ENCODE peak calls at places on chromosome 3, in ten cellular contexts. One of them, this sample, is unnamed.
A peak's percentile ranks its signal among the peaks of the same experiment; 100 is the strongest.

GRCh38 chr3:8095724-8096123 is 405.9 kb upstream of the LMCD1 start:
- DNase-seq in GM19239: no peak
- DNase-seq in WTC11: peak; percentile 53
- DNase-seq in midbrain: no peak
- DNase-seq in neural progenitor cell: peak; percentile 60
- DNase-seq in naive thymus-derived CD4-positive, alpha-beta T cell: no peak
- DNase-seq in activated naive CD8-positive, alpha-beta T cell treated with anti-CD3 and anti-CD28 coated beads, Interleukin-2, amount 50 U/mL, for 24 hours: no peak
- DNase-seq in GM18507: no peak
- DNase-seq in activated naive CD4-positive, alpha-beta T cell: no peak
- DNase-seq in adipocyte: no peak
- DNase-seq in this sample: no peak

GRCh38 chr3:112623717-112624116 is 17.2 kb downstream of the CCDC80 start:
- DNase-seq in GM19239: no peak
- DNase-seq in WTC11: no peak
- DNase-seq in midbrain: no peak
- DNase-seq in neural progenitor cell: no peak
- DNase-seq in naive thymus-derived CD4-positive, alpha-beta T cell: no peak
- DNase-seq in activated naive CD8-positive, alpha-beta T cell treated with anti-CD3 and anti-CD28 coated beads, Interleukin-2, amount 50 U/mL, for 24 hours: no peak
- DNase-seq in GM18507: no peak
- DNase-seq in activated naive CD4-positive, alpha-beta T cell: no peak
- DNase-seq in adipocyte: no peak
- DNase-seq in this sample: no peak

GRCh38 chr3:120177151-120177550 is 82.9 kb upstream of the GSK3B start:
- DNase-seq in GM19239: no peak
- DNase-seq in WTC11: peak; percentile 13
- DNase-seq in midbrain: no peak
- DNase-seq in neural progenitor cell: no peak
- DNase-seq in naive thymus-derived CD4-positive, alpha-beta T cell: no peak
- DNase-seq in activated naive CD8-positive, alpha-beta T cell treated with anti-CD3 and anti-CD28 coated beads, Interleukin-2, amount 50 U/mL, for 24 hours: no peak
- DNase-seq in GM18507: no peak
- DNase-seq in activated naive CD4-positive, alpha-beta T cell: no peak
- DNase-seq in adipocyte: peak; percentile 86
- DNase-seq in this sample: no peak

GRCh38 chr3:107283948-107284347 is 93.3 kb upstream of the CCDC54 start:
- DNase-seq in GM19239: no peak
- DNase-seq in WTC11: no peak
- DNase-seq in midbrain: no peak
- DNase-seq in neural progenitor cell: peak; percentile 20
- DNase-seq in naive thymus-derived CD4-positive, alpha-beta T cell: no peak
- DNase-seq in activated naive CD8-positive, alpha-beta T cell treated with anti-CD3 and anti-CD28 coated beads, Interleukin-2, amount 50 U/mL, for 24 hours: no peak
- DNase-seq in GM18507: no peak
- DNase-seq in activated naive CD4-positive, alpha-beta T cell: no peak
- DNase-seq in adipocyte: no peak
- DNase-seq in this sample: no peak

GRCh38 chr3:141243295-141243707 is 11.7 kb downstream of the PXYLP1 start:
- DNase-seq in GM19239: no peak
- DNase-seq in WTC11: no peak
- DNase-seq in midbrain: no peak
- DNase-seq in neural progenitor cell: no peak
- DNase-seq in naive thymus-derived CD4-positive, alpha-beta T cell: no peak
- DNase-seq in activated naive CD8-positive, alpha-beta T cell treated with anti-CD3 and anti-CD28 coated beads, Interleukin-2, amount 50 U/mL, for 24 hours: peak; percentile 74
- DNase-seq in GM18507: no peak
- DNase-seq in activated naive CD4-positive, alpha-beta T cell: peak; percentile 64
- DNase-seq in adipocyte: peak; percentile 8
- DNase-seq in this sample: no peak

GRCh38 chr3:10937141-10937825 is 55.3 kb upstream of the SLC6A1 start:
- DNase-seq in GM19239: no peak
- DNase-seq in WTC11: no peak
- DNase-seq in midbrain: no peak
- DNase-seq in neural progenitor cell: no peak
- DNase-seq in naive thymus-derived CD4-positive, alpha-beta T cell: no peak
- DNase-seq in activated naive CD8-positive, alpha-beta T cell treated with anti-CD3 and anti-CD28 coated beads, Interleukin-2, amount 50 U/mL, for 24 hours: no peak
- DNase-seq in GM18507: no peak
- DNase-seq in activated naive CD4-positive, alpha-beta T cell: no peak
- DNase-seq in adipocyte: no peak
- DNase-seq in this sample: no peak

GRCh38 chr3:134473868-134474546 is 11.8 kb downstream of the ANAPC13 start:
- DNase-seq in GM19239: no peak
- DNase-seq in WTC11: peak; percentile 78
- DNase-seq in midbrain: peak; percentile 89
- DNase-seq in neural progenitor cell: peak; percentile 92
- DNase-seq in naive thymus-derived CD4-positive, alpha-beta T cell: peak; percentile 50
- DNase-seq in activated naive CD8-positive, alpha-beta T cell treated with anti-CD3 and anti-CD28 coated beads, Interleukin-2, amount 50 U/mL, for 24 hours: peak; percentile 80
- DNase-seq in GM18507: no peak
- DNase-seq in activated naive CD4-positive, alpha-beta T cell: peak; percentile 67
- DNase-seq in adipocyte: peak; percentile 97
- DNase-seq in this sample: peak; percentile 90

GRCh38 chr3:193795062-193795690 is 202.2 kb downstream of the OPA1 start:
- DNase-seq in GM19239: no peak
- DNase-seq in WTC11: no peak
- DNase-seq in midbrain: no peak
- DNase-seq in neural progenitor cell: no peak
- DNase-seq in naive thymus-derived CD4-positive, alpha-beta T cell: no peak
- DNase-seq in activated naive CD8-positive, alpha-beta T cell treated with anti-CD3 and anti-CD28 coated beads, Interleukin-2, amount 50 U/mL, for 24 hours: no peak
- DNase-seq in GM18507: no peak
- DNase-seq in activated naive CD4-positive, alpha-beta T cell: no peak
- DNase-seq in adipocyte: no peak
- DNase-seq in this sample: no peak

GRCh38 chr3:45582407-45582806 is 12.1 kb upstream of the LIMD1 start:
- DNase-seq in GM19239: no peak
- DNase-seq in WTC11: no peak
- DNase-seq in midbrain: no peak
- DNase-seq in neural progenitor cell: no peak
- DNase-seq in naive thymus-derived CD4-positive, alpha-beta T cell: no peak
- DNase-seq in activated naive CD8-positive, alpha-beta T cell treated with anti-CD3 and anti-CD28 coated beads, Interleukin-2, amount 50 U/mL, for 24 hours: no peak
- DNase-seq in GM18507: no peak
- DNase-seq in activated naive CD4-positive, alpha-beta T cell: no peak
- DNase-seq in adipocyte: no peak
- DNase-seq in this sample: no peak

GRCh38 chr3:118884748-118885206 is 149.9 kb downstream of the IGSF11 start:
- DNase-seq in GM19239: peak; percentile 7
- DNase-seq in WTC11: peak; percentile 73
- DNase-seq in midbrain: peak; percentile 85
- DNase-seq in neural progenitor cell: peak; percentile 76
- DNase-seq in naive thymus-derived CD4-positive, alpha-beta T cell: peak; percentile 59
- DNase-seq in activated naive CD8-positive, alpha-beta T cell treated with anti-CD3 and anti-CD28 coated beads, Interleukin-2, amount 50 U/mL, for 24 hours: peak; percentile 80
- DNase-seq in GM18507: peak; percentile 2
- DNase-seq in activated naive CD4-positive, alpha-beta T cell: peak; percentile 79
- DNase-seq in adipocyte: peak; percentile 80
- DNase-seq in this sample: peak; percentile 23

GRCh38 chr3:143551790-143552189 is 296.5 kb downstream of the SLC9A9 start:
- DNase-seq in GM19239: no peak
- DNase-seq in WTC11: no peak
- DNase-seq in midbrain: no peak
- DNase-seq in neural progenitor cell: no peak
- DNase-seq in naive thymus-derived CD4-positive, alpha-beta T cell: no peak
- DNase-seq in activated naive CD8-positive, alpha-beta T cell treated with anti-CD3 and anti-CD28 coated beads, Interleukin-2, amount 50 U/mL, for 24 hours: no peak
- DNase-seq in GM18507: no peak
- DNase-seq in activated naive CD4-positive, alpha-beta T cell: no peak
- DNase-seq in adipocyte: no peak
- DNase-seq in this sample: no peak

GRCh38 chr3:186566772-186567071 is 417 bp downstream of the TBCCD1 start:
- DNase-seq in GM19239: no peak
- DNase-seq in WTC11: no peak
- DNase-seq in midbrain: no peak
- DNase-seq in neural progenitor cell: peak; percentile 49
- DNase-seq in naive thymus-derived CD4-positive, alpha-beta T cell: no peak
- DNase-seq in activated naive CD8-positive, alpha-beta T cell treated with anti-CD3 and anti-CD28 coated beads, Interleukin-2, amount 50 U/mL, for 24 hours: no peak
- DNase-seq in GM18507: no peak
- DNase-seq in activated naive CD4-positive, alpha-beta T cell: no peak
- DNase-seq in adipocyte: no peak
- DNase-seq in this sample: no peak

GRCh38 chr3:194141415-194142155 is 5.6 kb downstream of the HES1 start:
- DNase-seq in GM19239: peak; percentile 95
- DNase-seq in WTC11: peak; percentile 87
- DNase-seq in midbrain: peak; percentile 85
- DNase-seq in neural progenitor cell: peak; percentile 92
- DNase-seq in naive thymus-derived CD4-positive, alpha-beta T cell: no peak
- DNase-seq in activated naive CD8-positive, alpha-beta T cell treated with anti-CD3 and anti-CD28 coated beads, Interleukin-2, amount 50 U/mL, for 24 hours: peak; percentile 74
- DNase-seq in GM18507: peak; percentile 67
- DNase-seq in activated naive CD4-positive, alpha-beta T cell: peak; percentile 45
- DNase-seq in adipocyte: peak; percentile 92
- DNase-seq in this sample: peak; percentile 26

GRCh38 chr3:38404286-38404685 is 49.4 kb upstream of the ACVR2B start:
- DNase-seq in GM19239: no peak
- DNase-seq in WTC11: no peak
- DNase-seq in midbrain: no peak
- DNase-seq in neural progenitor cell: no peak
- DNase-seq in naive thymus-derived CD4-positive, alpha-beta T cell: no peak
- DNase-seq in activated naive CD8-positive, alpha-beta T cell treated with anti-CD3 and anti-CD28 coated beads, Interleukin-2, amount 50 U/mL, for 24 hours: no peak
- DNase-seq in GM18507: no peak
- DNase-seq in activated naive CD4-positive, alpha-beta T cell: no peak
- DNase-seq in adipocyte: peak; percentile 44
- DNase-seq in this sample: no peak

GRCh38 chr3:43695443-43695842 is 4.7 kb downstream of the ABHD5 start:
- DNase-seq in GM19239: no peak
- DNase-seq in WTC11: no peak
- DNase-seq in midbrain: no peak
- DNase-seq in neural progenitor cell: no peak
- DNase-seq in naive thymus-derived CD4-positive, alpha-beta T cell: no peak
- DNase-seq in activated naive CD8-positive, alpha-beta T cell treated with anti-CD3 and anti-CD28 coated beads, Interleukin-2, amount 50 U/mL, for 24 hours: no peak
- DNase-seq in GM18507: no peak
- DNase-seq in activated naive CD4-positive, alpha-beta T cell: no peak
- DNase-seq in adipocyte: peak; percentile 91
- DNase-seq in this sample: no peak

GRCh38 chr3:126523745-126524428 is at the start of gene CHST13:
- DNase-seq in GM19239: no peak
- DNase-seq in WTC11: peak; percentile 77
- DNase-seq in midbrain: no peak
- DNase-seq in neural progenitor cell: peak; percentile 91
- DNase-seq in naive thymus-derived CD4-positive, alpha-beta T cell: peak; percentile 22
- DNase-seq in activated naive CD8-positive, alpha-beta T cell treated with anti-CD3 and anti-CD28 coated beads, Interleukin-2, amount 50 U/mL, for 24 hours: no peak
- DNase-seq in GM18507: no peak
- DNase-seq in activated naive CD4-positive, alpha-beta T cell: no peak
- DNase-seq in adipocyte: peak; percentile 76
- DNase-seq in this sample: no peak

GRCh38 chr3:189739396-189739795 is 108.2 kb downstream of the TP63 start:
- DNase-seq in GM19239: no peak
- DNase-seq in WTC11: no peak
- DNase-seq in midbrain: no peak
- DNase-seq in neural progenitor cell: no peak
- DNase-seq in naive thymus-derived CD4-positive, alpha-beta T cell: no peak
- DNase-seq in activated naive CD8-positive, alpha-beta T cell treated with anti-CD3 and anti-CD28 coated beads, Interleukin-2, amount 50 U/mL, for 24 hours: no peak
- DNase-seq in GM18507: no peak
- DNase-seq in activated naive CD4-positive, alpha-beta T cell: no peak
- DNase-seq in adipocyte: no peak
- DNase-seq in this sample: no peak

GRCh38 chr3:128784228-128784627 is 58.2 kb downstream of the RAB7A start:
- DNase-seq in GM19239: no peak
- DNase-seq in WTC11: peak; percentile 83
- DNase-seq in midbrain: peak; percentile 73
- DNase-seq in neural progenitor cell: peak; percentile 82
- DNase-seq in naive thymus-derived CD4-positive, alpha-beta T cell: peak; percentile 32
- DNase-seq in activated naive CD8-positive, alpha-beta T cell treated with anti-CD3 and anti-CD28 coated beads, Interleukin-2, amount 50 U/mL, for 24 hours: peak; percentile 62
- DNase-seq in GM18507: no peak
- DNase-seq in activated naive CD4-positive, alpha-beta T cell: peak; percentile 55
- DNase-seq in adipocyte: no peak
- DNase-seq in this sample: peak; percentile 91

GRCh38 chr3:47583320-47584075 is 4.8 kb upstream of the CSPG5 start:
- DNase-seq in GM19239: no peak
- DNase-seq in WTC11: no peak
- DNase-seq in midbrain: no peak
- DNase-seq in neural progenitor cell: no peak
- DNase-seq in naive thymus-derived CD4-positive, alpha-beta T cell: no peak
- DNase-seq in activated naive CD8-positive, alpha-beta T cell treated with anti-CD3 and anti-CD28 coated beads, Interleukin-2, amount 50 U/mL, for 24 hours: no peak
- DNase-seq in GM18507: no peak
- DNase-seq in activated naive CD4-positive, alpha-beta T cell: no peak
- DNase-seq in adipocyte: no peak
- DNase-seq in this sample: no peak

GRCh38 chr3:16183601-16184270 is 9.3 kb downstream of the GALNT15 start:
- DNase-seq in GM19239: no peak
- DNase-seq in WTC11: no peak
- DNase-seq in midbrain: no peak
- DNase-seq in neural progenitor cell: peak; percentile 33
- DNase-seq in naive thymus-derived CD4-positive, alpha-beta T cell: no peak
- DNase-seq in activated naive CD8-positive, alpha-beta T cell treated with anti-CD3 and anti-CD28 coated beads, Interleukin-2, amount 50 U/mL, for 24 hours: no peak
- DNase-seq in GM18507: no peak
- DNase-seq in activated naive CD4-positive, alpha-beta T cell: no peak
- DNase-seq in adipocyte: peak; percentile 83
- DNase-seq in this sample: peak; percentile 97

GRCh38 chr3:101249512-101249911 is 70.9 kb downstream of the IMPG2 start:
- DNase-seq in GM19239: no peak
- DNase-seq in WTC11: no peak
- DNase-seq in midbrain: no peak
- DNase-seq in neural progenitor cell: no peak
- DNase-seq in naive thymus-derived CD4-positive, alpha-beta T cell: no peak
- DNase-seq in activated naive CD8-positive, alpha-beta T cell treated with anti-CD3 and anti-CD28 coated beads, Interleukin-2, amount 50 U/mL, for 24 hours: no peak
- DNase-seq in GM18507: no peak
- DNase-seq in activated naive CD4-positive, alpha-beta T cell: no peak
- DNase-seq in adipocyte: peak; percentile 17
- DNase-seq in this sample: no peak

GRCh38 chr3:184155644-184156521 is 706 bp downstream of the DVL3 start:
- DNase-seq in GM19239: peak; percentile 56
- DNase-seq in WTC11: peak; percentile 47
- DNase-seq in midbrain: peak; percentile 32
- DNase-seq in neural progenitor cell: peak; percentile 62
- DNase-seq in naive thymus-derived CD4-positive, alpha-beta T cell: no peak
- DNase-seq in activated naive CD8-positive, alpha-beta T cell treated with anti-CD3 and anti-CD28 coated beads, Interleukin-2, amount 50 U/mL, for 24 hours: peak; percentile 59
- DNase-seq in GM18507: no peak
- DNase-seq in activated naive CD4-positive, alpha-beta T cell: peak; percentile 37
- DNase-seq in adipocyte: peak; percentile 68
- DNase-seq in this sample: no peak

GRCh38 chr3:120601554-120601953 is 5.4 kb downstream of the NDUFB4 start:
- DNase-seq in GM19239: no peak
- DNase-seq in WTC11: no peak
- DNase-seq in midbrain: no peak
- DNase-seq in neural progenitor cell: no peak
- DNase-seq in naive thymus-derived CD4-positive, alpha-beta T cell: no peak
- DNase-seq in activated naive CD8-positive, alpha-beta T cell treated with anti-CD3 and anti-CD28 coated beads, Interleukin-2, amount 50 U/mL, for 24 hours: no peak
- DNase-seq in GM18507: no peak
- DNase-seq in activated naive CD4-positive, alpha-beta T cell: no peak
- DNase-seq in adipocyte: no peak
- DNase-seq in this sample: no peak

GRCh38 chr3:166634091-166634746 is 745.9 kb downstream of the ZBBX start:
- DNase-seq in GM19239: no peak
- DNase-seq in WTC11: no peak
- DNase-seq in midbrain: no peak
- DNase-seq in neural progenitor cell: no peak
- DNase-seq in naive thymus-derived CD4-positive, alpha-beta T cell: no peak
- DNase-seq in activated naive CD8-positive, alpha-beta T cell treated with anti-CD3 and anti-CD28 coated beads, Interleukin-2, amount 50 U/mL, for 24 hours: no peak
- DNase-seq in GM18507: no peak
- DNase-seq in activated naive CD4-positive, alpha-beta T cell: no peak
- DNase-seq in adipocyte: no peak
- DNase-seq in this sample: no peak

GRCh38 chr3:168060317-168060716 is 35.4 kb downstream of the GOLIM4 start:
- DNase-seq in GM19239: no peak
- DNase-seq in WTC11: no peak
- DNase-seq in midbrain: no peak
- DNase-seq in neural progenitor cell: no peak
- DNase-seq in naive thymus-derived CD4-positive, alpha-beta T cell: no peak
- DNase-seq in activated naive CD8-positive, alpha-beta T cell treated with anti-CD3 and anti-CD28 coated beads, Interleukin-2, amount 50 U/mL, for 24 hours: no peak
- DNase-seq in GM18507: no peak
- DNase-seq in activated naive CD4-positive, alpha-beta T cell: no peak
- DNase-seq in adipocyte: no peak
- DNase-seq in this sample: no peak

GRCh38 chr3:42501321-42501680 is 1.1 kb upstream of the VIPR1 start:
- DNase-seq in GM19239: no peak
- DNase-seq in WTC11: peak; percentile 57
- DNase-seq in midbrain: no peak
- DNase-seq in neural progenitor cell: peak; percentile 64
- DNase-seq in naive thymus-derived CD4-positive, alpha-beta T cell: no peak
- DNase-seq in activated naive CD8-positive, alpha-beta T cell treated with anti-CD3 and anti-CD28 coated beads, Interleukin-2, amount 50 U/mL, for 24 hours: no peak
- DNase-seq in GM18507: no peak
- DNase-seq in activated naive CD4-positive, alpha-beta T cell: no peak
- DNase-seq in adipocyte: no peak
- DNase-seq in this sample: peak; percentile 53

GRCh38 chr3:16550305-16550675 is 36.8 kb upstream of the RFTN1 start:
- DNase-seq in GM19239: no peak
- DNase-seq in WTC11: no peak
- DNase-seq in midbrain: no peak
- DNase-seq in neural progenitor cell: no peak
- DNase-seq in naive thymus-derived CD4-positive, alpha-beta T cell: no peak
- DNase-seq in activated naive CD8-positive, alpha-beta T cell treated with anti-CD3 and anti-CD28 coated beads, Interleukin-2, amount 50 U/mL, for 24 hours: no peak
- DNase-seq in GM18507: no peak
- DNase-seq in activated naive CD4-positive, alpha-beta T cell: no peak
- DNase-seq in adipocyte: no peak
- DNase-seq in this sample: peak; percentile 70

GRCh38 chr3:86774082-86774691 is 216.8 kb downstream of the VGLL3 start:
- DNase-seq in GM19239: no peak
- DNase-seq in WTC11: no peak
- DNase-seq in midbrain: peak; percentile 52
- DNase-seq in neural progenitor cell: peak; percentile 48
- DNase-seq in naive thymus-derived CD4-positive, alpha-beta T cell: no peak
- DNase-seq in activated naive CD8-positive, alpha-beta T cell treated with anti-CD3 and anti-CD28 coated beads, Interleukin-2, amount 50 U/mL, for 24 hours: no peak
- DNase-seq in GM18507: no peak
- DNase-seq in activated naive CD4-positive, alpha-beta T cell: no peak
- DNase-seq in adipocyte: peak; percentile 82
- DNase-seq in this sample: peak; percentile 19

This sample was measured in cerebellar cortex.